ENCODE peak calls at places on chromosomes 12 and 14, in nine cellular contexts. One of them, this sample, is unnamed.

GRCh38 chr12:92556141-92556540 is 146.6 kb upstream of the PLEKHG7 start:
- DNase-seq in astrocyte: no peak
- DNase-seq in IMR-90: no peak
- DNase-seq in HCT116: no peak
- DNase-seq in OCI-LY7: peak; percentile 21
- DNase-seq in neural progenitor cell: no peak
- DNase-seq in fibroblast of lung: no peak
- DNase-seq in H9: no peak
- DNase-seq in PC-3: no peak
- DNase-seq in this sample: no peak

GRCh38 chr14:71290960-71291466 is 383.8 kb downstream of the PCNX1 start:
- DNase-seq in OCI-LY7: peak; percentile 11
- DNase-seq in H9: no peak
- DNase-seq in PC-3: peak; percentile 99
- DNase-seq in fibroblast of lung: peak; percentile 93
- DNase-seq in HCT116: peak; percentile 23
- DNase-seq in astrocyte: peak; percentile 91
- DNase-seq in neural progenitor cell: no peak
- DNase-seq in IMR-90: peak; percentile 93
- DNase-seq in this sample: peak; percentile 11

GRCh38 chr12:5989621-5990020 is 44.6 kb upstream of the ANO2 start:
- DNase-seq in HCT116: no peak
- DNase-seq in neural progenitor cell: no peak
- DNase-seq in PC-3: no peak
- DNase-seq in OCI-LY7: no peak
- DNase-seq in IMR-90: no peak
- DNase-seq in fibroblast of lung: no peak
- DNase-seq in H9: no peak
- DNase-seq in astrocyte: no peak
- DNase-seq in this sample: no peak

GRCh38 chr14:28754209-28754985 is 12.2 kb upstream of the FOXG1 start:
- DNase-seq in IMR-90: peak; percentile 48
- DNase-seq in H9: peak; percentile 35
- DNase-seq in OCI-LY7: peak; percentile 32
- DNase-seq in astrocyte: no peak
- DNase-seq in PC-3: peak; percentile 78
- DNase-seq in neural progenitor cell: peak; percentile 72
- DNase-seq in fibroblast of lung: peak; percentile 29
- DNase-seq in HCT116: no peak
- DNase-seq in this sample: peak; percentile 28

GRCh38 chr12:124774462-124775167 is 89.0 kb downstream of the SCARB1 start:
- DNase-seq in HCT116: no peak
- DNase-seq in PC-3: peak; percentile 76
- DNase-seq in astrocyte: peak; percentile 99
- DNase-seq in IMR-90: peak; percentile 85
- DNase-seq in neural progenitor cell: no peak
- DNase-seq in fibroblast of lung: peak; percentile 99
- DNase-seq in OCI-LY7: peak; percentile 45
- DNase-seq in H9: no peak
- DNase-seq in this sample: peak; percentile 25

GRCh38 chr12:4275869-4276253 is 2.3 kb downstream of the CCND2 start:
- DNase-seq in PC-3: no peak
- DNase-seq in OCI-LY7: no peak
- DNase-seq in IMR-90: no peak
- DNase-seq in neural progenitor cell: peak; percentile 19
- DNase-seq in H9: peak; percentile 57
- DNase-seq in astrocyte: no peak
- DNase-seq in HCT116: no peak
- DNase-seq in fibroblast of lung: no peak
- DNase-seq in this sample: no peak

GRCh38 chr14:101078105-101078891 is 174.8 kb upstream of the RTL1 start:
- DNase-seq in astrocyte: no peak
- DNase-seq in HCT116: no peak
- DNase-seq in neural progenitor cell: no peak
- DNase-seq in PC-3: no peak
- DNase-seq in fibroblast of lung: no peak
- DNase-seq in IMR-90: no peak
- DNase-seq in H9: no peak
- DNase-seq in OCI-LY7: no peak
- DNase-seq in this sample: peak; percentile 1

GRCh38 chr14:100488057-100488456 is 99.2 kb downstream of the BEGAIN start:
- DNase-seq in astrocyte: no peak
- DNase-seq in H9: no peak
- DNase-seq in OCI-LY7: peak; percentile 20
- DNase-seq in HCT116: no peak
- DNase-seq in PC-3: no peak
- DNase-seq in fibroblast of lung: no peak
- DNase-seq in IMR-90: no peak
- DNase-seq in neural progenitor cell: no peak
- DNase-seq in this sample: peak; percentile 56

DNA sequence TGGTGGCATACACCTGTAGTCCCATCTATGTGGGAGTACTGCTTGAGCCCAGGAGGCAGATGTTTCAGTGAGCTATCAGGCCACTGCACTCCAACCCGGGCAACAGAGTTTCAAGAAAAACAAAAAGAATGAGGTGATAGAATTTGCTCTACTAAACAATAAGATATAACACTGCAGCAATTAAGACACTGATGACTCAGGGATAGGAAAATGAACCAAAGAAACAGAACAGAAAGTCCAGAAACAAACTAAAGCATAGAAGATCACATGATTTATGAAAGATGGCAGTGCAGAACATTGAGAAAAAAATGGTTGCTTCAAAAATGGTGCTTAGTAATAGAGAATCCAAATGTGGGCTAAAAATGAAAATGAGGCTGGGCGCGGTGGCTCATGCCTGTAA is 65.2 kb upstream of the AP4S1 start:
- DNase-seq in OCI-LY7: no peak
- DNase-seq in neural progenitor cell: no peak
- DNase-seq in astrocyte: no peak
- DNase-seq in IMR-90: no peak
- DNase-seq in fibroblast of lung: no peak
- DNase-seq in H9: no peak
- DNase-seq in HCT116: no peak
- DNase-seq in PC-3: no peak
- DNase-seq in this sample: no peak
- H4K20me1 ChIP-seq in OCI-LY7: peaks cover 10% of the 10 kb centered on the region
- H4K20me1 ChIP-seq in neural progenitor cell: peaks cover 55% of the 10 kb centered on the region
- H4K20me1 ChIP-seq in astrocyte: peaks cover 80% of the 10 kb centered on the region
- H4K20me1 ChIP-seq in IMR-90: peaks cover 73% of the 10 kb centered on the region
- H4K20me1 ChIP-seq in fibroblast of lung: no peaks in the 10 kb centered on the region
- H4K20me1 ChIP-seq in H9: no peaks in the 10 kb centered on the region
- H4K20me1 ChIP-seq in HCT116: no peaks in the 10 kb centered on the region
- H4K20me1 ChIP-seq in PC-3: no peaks in the 10 kb centered on the region
- H4K20me1 ChIP-seq in this sample: peaks cover 27% of the 10 kb centered on the region

GRCh38 chr12:69239922-69240624 is 704 bp downstream of the CPSF6 start:
- DNase-seq in H9: peak; percentile 56
- DNase-seq in OCI-LY7: peak; percentile 71
- DNase-seq in fibroblast of lung: peak; percentile 51
- DNase-seq in neural progenitor cell: peak; percentile 81
- DNase-seq in PC-3: peak; percentile 29
- DNase-seq in IMR-90: peak; percentile 15
- DNase-seq in HCT116: no peak
- DNase-seq in astrocyte: peak; percentile 3
- DNase-seq in this sample: peak; percentile 57

GRCh38 chr12:69240625-69240984 is 1.2 kb downstream of the CPSF6 start:
- DNase-seq in H9: no peak
- DNase-seq in OCI-LY7: peak; percentile 55
- DNase-seq in IMR-90: peak; percentile 11
- DNase-seq in fibroblast of lung: peak; percentile 22
- DNase-seq in neural progenitor cell: peak; percentile 7
- DNase-seq in PC-3: no peak
- DNase-seq in astrocyte: no peak
- DNase-seq in HCT116: no peak
- DNase-seq in this sample: peak; percentile 18

GRCh38 chr12:69239286-69239921 is at the start of gene CPSF6:
- DNase-seq in astrocyte: peak; percentile 80
- DNase-seq in PC-3: peak; percentile 94
- DNase-seq in H9: peak; percentile 98
- DNase-seq in OCI-LY7: peak; percentile 96
- DNase-seq in IMR-90: peak; percentile 84
- DNase-seq in fibroblast of lung: peak; percentile 92
- DNase-seq in HCT116: peak; percentile 72
- DNase-seq in neural progenitor cell: peak; percentile 99
- DNase-seq in this sample: peak; percentile 96

GRCh38 chr12:69241444-69242092 is 2.2 kb downstream of the CPSF6 start:
- DNase-seq in neural progenitor cell: no peak
- DNase-seq in PC-3: no peak
- DNase-seq in H9: no peak
- DNase-seq in fibroblast of lung: peak; percentile 14
- DNase-seq in OCI-LY7: peak; percentile 12
- DNase-seq in astrocyte: no peak
- DNase-seq in HCT116: no peak
- DNase-seq in IMR-90: peak; percentile 10
- DNase-seq in this sample: no peak

GRCh38 chr12:69243099-69244084 is 4.0 kb downstream of the CPSF6 start:
- DNase-seq in PC-3: no peak
- DNase-seq in neural progenitor cell: no peak
- DNase-seq in fibroblast of lung: no peak
- DNase-seq in IMR-90: no peak
- DNase-seq in H9: no peak
- DNase-seq in HCT116: no peak
- DNase-seq in astrocyte: no peak
- DNase-seq in OCI-LY7: peak; percentile 14
- DNase-seq in this sample: no peak
- H4K20me1 ChIP-seq in PC-3: peaks cover 69% of the 10 kb centered on the region
- H4K20me1 ChIP-seq in neural progenitor cell: peaks cover 84% of the 10 kb centered on the region
- H4K20me1 ChIP-seq in fibroblast of lung: peaks cover 4% of the 10 kb centered on the region
- H4K20me1 ChIP-seq in IMR-90: peaks cover 74% of the 10 kb centered on the region
- H4K20me1 ChIP-seq in H9: no peaks in the 10 kb centered on the region
- H4K20me1 ChIP-seq in HCT116: peaks cover 58% of the 10 kb centered on the region
- H4K20me1 ChIP-seq in astrocyte: peaks cover 84% of the 10 kb centered on the region
- H4K20me1 ChIP-seq in OCI-LY7: peaks cover 50% of the 10 kb centered on the region
- H4K20me1 ChIP-seq in this sample: peaks cover 80% of the 10 kb centered on the region

DNA sequence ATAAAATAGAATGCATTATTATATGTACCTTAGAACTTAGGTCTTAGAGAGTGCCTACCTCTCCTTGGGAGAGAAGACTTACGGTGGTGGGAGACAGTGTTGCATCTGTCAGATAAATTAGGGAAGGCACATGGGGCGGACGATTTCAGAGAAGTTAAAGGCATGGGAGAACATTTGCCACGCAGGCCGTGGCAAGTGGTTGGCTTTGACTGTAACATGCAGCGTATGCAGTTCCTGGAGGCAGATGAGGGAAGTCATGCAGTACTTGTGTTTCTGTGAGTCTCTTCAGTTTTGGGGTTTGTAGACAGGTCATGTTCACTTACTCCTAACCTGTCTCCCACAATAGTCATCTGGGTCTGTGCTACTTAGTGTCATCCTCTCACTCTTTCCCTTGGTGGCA is 43.6 kb downstream of the ETV6 start:
- DNase-seq in H9: no peak
- DNase-seq in IMR-90: no peak
- DNase-seq in PC-3: no peak
- DNase-seq in astrocyte: no peak
- DNase-seq in OCI-LY7: no peak
- DNase-seq in HCT116: no peak
- DNase-seq in fibroblast of lung: no peak
- DNase-seq in neural progenitor cell: no peak
- DNase-seq in this sample: no peak
- H4K20me1 ChIP-seq in H9: no peaks in the 10 kb centered on the region
- H4K20me1 ChIP-seq in IMR-90: peaks cover 37% of the 10 kb centered on the region
- H4K20me1 ChIP-seq in PC-3: no peaks in the 10 kb centered on the region
- H4K20me1 ChIP-seq in astrocyte: peaks cover 83% of the 10 kb centered on the region
- H4K20me1 ChIP-seq in OCI-LY7: no peaks in the 10 kb centered on the region
- H4K20me1 ChIP-seq in HCT116: no peaks in the 10 kb centered on the region
- H4K20me1 ChIP-seq in fibroblast of lung: no peaks in the 10 kb centered on the region
- H4K20me1 ChIP-seq in neural progenitor cell: no peaks in the 10 kb centered on the region
- H4K20me1 ChIP-seq in this sample: peaks cover 75% of the 10 kb centered on the region

DNA sequence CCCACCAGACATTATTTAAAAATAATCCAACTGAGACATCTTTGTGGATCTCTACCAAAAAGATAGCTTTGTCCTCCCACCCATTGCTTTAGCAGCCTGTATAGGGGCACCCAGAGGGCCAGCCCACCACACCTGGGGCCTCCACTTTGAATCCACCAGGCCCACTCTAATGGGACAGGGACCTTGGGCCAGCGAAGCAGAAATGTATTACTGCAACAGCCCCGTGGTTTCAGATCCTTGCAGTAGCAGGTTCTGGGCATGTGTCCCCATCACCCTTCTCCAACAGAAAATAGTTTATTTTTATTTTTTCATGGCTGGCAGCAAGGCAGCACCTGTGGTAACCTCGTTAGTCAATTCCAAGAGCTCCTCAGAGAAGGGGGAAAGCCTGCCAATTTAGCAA is 218.4 kb downstream of the ZFP36L1 start:
- DNase-seq in neural progenitor cell: no peak
- DNase-seq in HCT116: no peak
- DNase-seq in OCI-LY7: no peak
- DNase-seq in PC-3: no peak
- DNase-seq in fibroblast of lung: no peak
- DNase-seq in H9: no peak
- DNase-seq in IMR-90: no peak
- DNase-seq in astrocyte: no peak
- DNase-seq in this sample: no peak
- H4K20me1 ChIP-seq in neural progenitor cell: no peaks in the 10 kb centered on the region
- H4K20me1 ChIP-seq in HCT116: no peaks in the 10 kb centered on the region
- H4K20me1 ChIP-seq in OCI-LY7: no peaks in the 10 kb centered on the region
- H4K20me1 ChIP-seq in PC-3: no peaks in the 10 kb centered on the region
- H4K20me1 ChIP-seq in fibroblast of lung: no peaks in the 10 kb centered on the region
- H4K20me1 ChIP-seq in H9: no peaks in the 10 kb centered on the region
- H4K20me1 ChIP-seq in IMR-90: no peaks in the 10 kb centered on the region
- H4K20me1 ChIP-seq in astrocyte: no peaks in the 10 kb centered on the region
- H4K20me1 ChIP-seq in this sample: no peaks in the 10 kb centered on the region

DNA sequence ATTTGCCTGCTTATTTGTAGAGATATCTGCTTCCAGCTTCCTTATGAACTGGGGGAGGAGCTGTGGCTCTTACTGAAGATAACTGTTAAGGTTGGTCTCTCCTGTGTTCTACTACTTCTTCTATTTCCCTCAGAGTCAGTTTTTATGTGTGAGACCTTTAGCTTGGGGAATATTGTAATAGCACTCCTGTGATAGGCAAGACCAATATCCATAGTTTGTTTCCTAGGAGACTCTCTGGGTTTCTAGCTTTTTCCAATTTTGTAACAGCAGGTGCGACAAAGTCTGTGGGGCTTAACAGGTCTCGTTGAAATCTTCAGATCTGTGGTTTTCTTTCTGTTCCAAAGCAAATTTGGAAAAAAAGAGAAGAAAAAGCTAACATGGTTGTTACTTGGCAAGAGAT is at the start of gene OR10G3:
- DNase-seq in neural progenitor cell: no peak
- DNase-seq in HCT116: no peak
- DNase-seq in IMR-90: no peak
- DNase-seq in fibroblast of lung: no peak
- DNase-seq in OCI-LY7: no peak
- DNase-seq in astrocyte: no peak
- DNase-seq in H9: no peak
- DNase-seq in PC-3: no peak
- DNase-seq in this sample: no peak
- H4K20me1 ChIP-seq in neural progenitor cell: no peaks in the 10 kb centered on the region
- H4K20me1 ChIP-seq in HCT116: no peaks in the 10 kb centered on the region
- H4K20me1 ChIP-seq in IMR-90: no peaks in the 10 kb centered on the region
- H4K20me1 ChIP-seq in fibroblast of lung: no peaks in the 10 kb centered on the region
- H4K20me1 ChIP-seq in OCI-LY7: no peaks in the 10 kb centered on the region
- H4K20me1 ChIP-seq in astrocyte: no peaks in the 10 kb centered on the region
- H4K20me1 ChIP-seq in H9: no peaks in the 10 kb centered on the region
- H4K20me1 ChIP-seq in PC-3: no peaks in the 10 kb centered on the region
- H4K20me1 ChIP-seq in this sample: no peaks in the 10 kb centered on the region